ENCODE peak calls at places on chromosome 1, in four cellular contexts. D is heart left ventricle, Z is tibial nerve, F is prostate gland. S is an unnamed sample.

GRCh38 chr1:17545354-17545753 is 5.9 kb downstream of the ARHGEF10L start:
- DNase-seq in Z (no peak), D (no peak), F (no peak), S (no peak)

GRCh38 chr1:157682710-157683437 is 17.7 kb downstream of the FCRL3 start:
- DNase-seq in D (no peak), F (no peak), Z (no peak), S (no peak)

GRCh38 chr1:11357291-11357690 is 84.3 kb downstream of the UBIAD1 start:
- DNase-seq in F (no peak), D (no peak), Z (no peak), S (no peak)

GRCh38 chr1:222099746-222100145 is 357.9 kb upstream of the DUSP10 start:
- DNase-seq in D (no peak), F (no peak), Z (no peak), S (no peak)

GRCh38 chr1:4825841-4826450 is 171.5 kb downstream of the AJAP1 start:
- DNase-seq in D (no peak), F (no peak), Z (no peak), S (no peak)

GRCh38 chr1:245807306-245807705 is 652.5 kb downstream of the KIF26B start:
- DNase-seq in F (no peak), D (no peak), Z (no peak), S (no peak)

GRCh38 chr1:203625623-203626189 is 926 bp upstream of the ATP2B4 start:
- DNase-seq in F (peak; percentile 60), D (no peak), Z (peak; percentile 65), S (no peak)

GRCh38 chr1:67552336-67552759 is 122.1 kb upstream of the SERBP1 start:
- DNase-seq in Z (no peak), D (no peak), F (no peak), S (peak; percentile 93)

GRCh38 chr1:30474818-30475200 is 248.6 kb downstream of the MATN1 start:
- DNase-seq in D (no peak), Z (no peak), F (no peak), S (no peak)

GRCh38 chr1:167599839-167600581 is 30.0 kb upstream of the RCSD1 start:
- DNase-seq in F (no peak), Z (peak; percentile 28), D (peak; percentile 57), S (peak; percentile 67)

GRCh38 chr1:8970870-8971337 is 25.2 kb downstream of the CA6 start:
- DNase-seq in Z (no peak), F (no peak), D (no peak), S (no peak)

GRCh38 chr1:232328496-232329102 is 301.3 kb downstream of the SIPA1L2 start:
- DNase-seq in F (no peak), D (no peak), Z (no peak), S (no peak)

GRCh38 chr1:218705911-218706893 is 361.1 kb downstream of the TGFB2 start:
- DNase-seq in Z (peak; percentile 31), F (no peak), D (no peak), S (no peak)

GRCh38 chr1:15948091-15948591 is 27.8 kb downstream of the ZBTB17 start:
- DNase-seq in D (no peak), Z (no peak), F (no peak), S (no peak)

GRCh38 chr1:15950763-15951295 is 25.1 kb downstream of the ZBTB17 start:
- DNase-seq in Z (peak; percentile 52), F (no peak), D (no peak), S (no peak)

GRCh38 chr1:15948600-15949452 is 27.1 kb downstream of the ZBTB17 start:
- DNase-seq in Z (peak; percentile 80), D (peak; percentile 80), F (no peak), S (peak; percentile 46)

GRCh38 chr1:15950302-15950701 is 25.6 kb downstream of the ZBTB17 start:
- DNase-seq in F (no peak), D (no peak), Z (no peak), S (no peak)

DNA sequence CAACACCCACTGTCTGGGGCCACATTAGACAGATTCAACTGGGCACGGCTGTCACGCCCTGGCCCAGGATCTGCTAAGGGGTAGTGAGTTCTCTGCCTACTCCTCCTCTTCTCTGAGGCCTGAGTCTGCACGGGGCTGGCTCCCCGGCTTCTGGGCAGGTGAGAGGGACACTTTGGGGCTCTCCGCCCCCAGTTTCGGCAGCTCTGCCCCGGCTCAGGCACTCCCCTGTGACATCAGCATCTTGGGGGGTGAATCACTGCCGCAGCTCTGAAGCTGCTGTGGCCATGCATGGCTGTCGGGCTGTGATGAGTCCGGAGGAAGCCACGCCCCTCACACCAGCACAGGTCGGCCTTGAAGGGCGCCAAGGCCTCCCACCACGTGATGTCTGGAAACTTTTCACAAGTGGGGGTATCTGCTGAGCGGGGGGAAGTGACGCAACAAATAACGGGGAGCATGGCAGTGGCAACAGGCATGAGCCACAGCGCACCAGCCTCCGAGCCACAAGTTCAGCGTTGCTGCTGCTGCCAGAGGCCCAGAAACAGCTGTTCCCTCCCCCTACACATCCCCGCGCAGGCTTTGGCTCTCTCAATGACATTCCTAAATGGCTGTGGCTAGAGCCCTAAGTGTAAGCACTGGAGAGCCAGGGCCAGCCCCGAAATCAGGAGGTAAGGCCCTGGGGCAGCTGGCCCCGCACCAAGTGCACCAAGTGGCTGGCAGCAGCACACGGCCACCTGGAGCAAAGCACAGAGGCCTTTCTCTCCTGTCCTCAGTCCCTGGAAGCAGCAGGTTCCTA is 26.3 kb downstream of the ZBTB17 start:
- DNase-seq in F (peak; percentile 72), D (peak; percentile 91), Z (peak; percentile 82), S (peak; percentile 74)
- TF ChIP-seq POLR2A in F (no peak), D (no peak), Z (peak; percentile 27), S (no peak)

GRCh38 chr1:91021686-91022517 is at the start of gene ZNF644:
- DNase-seq in F (peak; percentile 83), Z (peak; percentile 83), D (peak; percentile 95), S (peak; percentile 90)
- TF ChIP-seq POLR2A in F (peak; percentile 70), Z (peak; percentile 90), D (peak; percentile 16), S (peak; percentile 92)

GRCh38 chr1:163068716-163069115 is 445 bp upstream of the RGS4 start:
- DNase-seq in F (no peak), Z (no peak), D (no peak), S (no peak)
- TF ChIP-seq POLR2A in F (no peak), Z (no peak), D (no peak), S (no peak)

DNA sequence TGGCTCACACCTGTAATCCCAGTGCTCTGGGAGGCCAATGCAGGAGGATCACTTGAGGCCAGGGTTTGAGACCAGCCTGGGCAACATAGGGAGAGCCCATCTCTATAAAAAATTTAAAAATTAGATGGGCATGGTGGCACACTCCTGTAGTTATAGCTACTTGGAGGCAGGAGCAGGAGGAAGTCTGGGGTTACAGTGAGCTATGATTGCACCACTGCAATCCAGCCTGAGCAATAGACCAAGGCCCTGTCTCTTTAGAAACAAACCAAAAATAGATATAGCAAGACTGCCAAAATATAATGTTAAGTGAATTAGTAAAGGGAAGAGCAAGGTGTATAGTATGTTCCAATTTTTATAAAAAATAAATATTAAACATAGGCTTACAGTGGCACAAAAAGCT is 28.8 kb downstream of the PLEKHO1 start:
- DNase-seq in Z (no peak), D (no peak), F (no peak), S (no peak)
- TF ChIP-seq POLR2A in Z (no peak), D (no peak), F (no peak), S (no peak)

DNA sequence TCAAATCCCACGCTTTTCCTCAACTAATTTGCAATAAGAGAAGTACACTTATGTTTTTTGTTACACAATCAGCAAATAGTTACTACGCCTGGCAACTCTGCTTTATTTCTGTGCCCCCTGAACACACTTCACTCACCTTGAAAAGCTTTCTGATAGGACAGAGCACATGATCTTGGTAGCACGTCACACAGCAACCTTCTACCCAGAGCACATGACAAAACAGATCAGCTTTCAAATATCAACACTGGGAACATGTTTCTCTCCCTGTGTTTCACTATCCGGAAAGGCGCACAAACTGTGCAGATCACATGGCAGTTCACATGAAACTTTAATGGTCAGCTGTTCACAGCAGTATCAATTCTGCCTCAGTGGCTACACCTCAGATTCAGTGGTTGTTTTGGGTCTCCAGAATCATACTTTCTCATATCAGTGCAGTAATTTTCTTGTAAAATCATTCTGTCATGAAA is 2.2 kb downstream of the SLC19A2 start:
- DNase-seq in Z (peak; percentile 65), D (peak; percentile 35), F (peak; percentile 64), S (peak; percentile 68)
- TF ChIP-seq POLR2A in Z (peak; percentile 72), D (no peak), F (peak; percentile 73), S (peak; percentile 19)

DNA sequence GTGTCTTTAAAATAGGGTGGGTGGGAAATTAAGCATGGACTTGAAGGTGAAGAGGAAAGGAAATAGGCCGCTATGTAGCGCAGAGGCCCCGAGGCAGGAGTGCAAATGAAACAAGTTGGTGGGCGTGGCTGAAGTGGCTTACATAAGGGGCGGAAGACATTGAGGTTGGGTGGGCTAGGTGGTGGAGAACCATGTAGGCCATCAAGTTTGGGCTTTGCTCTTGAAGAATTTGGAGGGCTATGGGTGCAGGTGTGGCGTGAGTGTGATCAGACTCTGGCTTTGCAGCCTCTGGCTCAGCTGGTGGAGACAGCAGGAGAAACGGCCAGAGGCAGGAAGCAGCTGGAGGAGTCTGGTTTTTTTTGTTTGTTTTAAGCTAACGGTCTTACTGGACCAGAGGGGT is 6.7 kb downstream of the SLFNL1 start:
- DNase-seq in Z (no peak), D (no peak), F (no peak), S (no peak)
- TF ChIP-seq POLR2A in Z (no peak), D (no peak), F (no peak), S (no peak)

GRCh38 chr1:117607471-117607870 is 1.6 kb downstream of the TENT5C start:
- DNase-seq in D (peak; percentile 48), Z (no peak), F (peak; percentile 56), S (no peak)

GRCh38 chr1:117605164-117605810 is 561 bp upstream of the TENT5C start:
- DNase-seq in Z (peak; percentile 24), F (peak; percentile 61), D (peak; percentile 45), S (peak; percentile 75)

GRCh38 chr1:117608213-117608612 is 2.4 kb downstream of the TENT5C start:
- DNase-seq in Z (no peak), F (no peak), D (no peak), S (no peak)

GRCh38 chr1:117606608-117607261 is 887 bp downstream of the TENT5C start:
- DNase-seq in Z (peak; percentile 37), D (no peak), F (peak; percentile 44), S (peak; percentile 66)

DNA sequence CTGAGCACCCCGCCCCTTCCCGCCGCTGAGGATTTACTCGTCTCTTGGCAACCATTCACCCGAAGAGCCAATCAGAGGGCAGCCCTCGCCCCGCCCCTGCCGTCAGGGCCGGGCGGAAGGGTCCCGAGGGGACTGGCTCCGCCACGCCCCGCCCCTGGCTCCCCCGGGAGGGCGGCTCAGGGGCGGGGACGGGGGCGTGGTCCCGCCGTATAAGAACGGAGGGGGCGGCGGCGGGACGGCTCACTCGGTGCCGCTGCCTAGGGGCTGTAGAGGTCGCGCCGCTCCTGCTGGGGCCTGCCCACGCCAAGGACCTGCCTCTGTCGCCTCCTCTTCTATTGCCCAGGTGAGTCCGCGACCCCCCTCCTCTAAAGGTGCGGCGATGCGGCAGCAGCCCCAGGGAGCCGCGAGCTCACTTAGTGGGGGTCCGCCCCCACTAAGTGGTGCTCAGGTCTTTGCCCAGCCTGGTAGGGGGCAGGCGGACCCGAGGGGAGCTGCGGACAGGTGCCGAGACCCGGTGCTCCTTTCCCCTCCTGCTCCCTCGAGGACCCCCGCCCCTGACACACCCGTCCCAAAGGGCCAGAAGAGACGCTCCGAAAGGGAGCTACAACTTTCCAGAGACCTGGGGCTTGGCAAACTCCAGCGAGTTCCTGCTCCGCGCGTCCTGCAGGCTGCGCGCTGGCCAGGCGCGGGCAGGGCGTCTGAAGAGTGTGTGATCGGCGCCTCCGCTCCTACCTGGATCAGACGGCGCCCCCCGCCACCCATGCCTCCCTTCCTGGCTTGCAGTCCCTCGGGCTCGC is at the start of gene TENT5C:
- DNase-seq in D (peak; percentile 99), Z (peak; percentile 95), F (peak; percentile 99), S (peak; percentile 98)
- TF ChIP-seq POLR2A in D (peak; percentile 51), Z (peak; percentile 81), F (peak; percentile 86), S (peak; percentile 92)